ENCODE peak calls at places on chromosomes 4 and X, in nine cellular contexts. One of them, this sample, is unnamed.

GRCh38 chr4:186726440-186727148 is 2.9 kb upstream of the FAT1 start:
- DNase-seq in hepatocyte: peak
- DNase-seq in A673: peak
- DNase-seq in IMR-90: peak
- DNase-seq in NT2/D1: no peak
- DNase-seq in thoracic aorta: no peak
- DNase-seq in upper lobe of left lung: peak
- DNase-seq in left ventricle myocardium inferior: peak
- DNase-seq in GM12865: no peak
- DNase-seq in this sample: no peak

GRCh38 chrX:39268207-39268606 is 466.9 kb downstream of the MID1IP1 start:
- DNase-seq in hepatocyte: no peak
- DNase-seq in A673: no peak
- DNase-seq in IMR-90: no peak
- DNase-seq in NT2/D1: no peak
- DNase-seq in thoracic aorta: no peak
- DNase-seq in upper lobe of left lung: no peak
- DNase-seq in left ventricle myocardium inferior: no peak
- DNase-seq in GM12865: no peak
- DNase-seq in this sample: no peak

GRCh38 chr4:28009541-28009940 is 1148.9 kb downstream of the STIM2 start:
- DNase-seq in hepatocyte: no peak
- DNase-seq in A673: no peak
- DNase-seq in IMR-90: peak
- DNase-seq in NT2/D1: no peak
- DNase-seq in thoracic aorta: no peak
- DNase-seq in upper lobe of left lung: no peak
- DNase-seq in left ventricle myocardium inferior: no peak
- DNase-seq in GM12865: no peak
- DNase-seq in this sample: no peak

GRCh38 chrX:53088136-53088974 is 5.6 kb upstream of the KANTR start:
- DNase-seq in hepatocyte: peak
- DNase-seq in A673: peak
- DNase-seq in IMR-90: peak
- DNase-seq in NT2/D1: no peak
- DNase-seq in thoracic aorta: no peak
- DNase-seq in upper lobe of left lung: peak
- DNase-seq in left ventricle myocardium inferior: peak
- DNase-seq in GM12865: no peak
- DNase-seq in this sample: peak

GRCh38 chrX:27767387-27767786 is 40.4 kb upstream of the MAGEB10 start:
- DNase-seq in hepatocyte: no peak
- DNase-seq in A673: no peak
- DNase-seq in IMR-90: peak
- DNase-seq in NT2/D1: no peak
- DNase-seq in thoracic aorta: no peak
- DNase-seq in upper lobe of left lung: no peak
- DNase-seq in left ventricle myocardium inferior: no peak
- DNase-seq in GM12865: no peak
- DNase-seq in this sample: no peak

GRCh38 chr4:40335508-40335860 is 351 bp downstream of the CHRNA9 start:
- DNase-seq in hepatocyte: no peak
- DNase-seq in A673: no peak
- DNase-seq in IMR-90: peak
- DNase-seq in NT2/D1: no peak
- DNase-seq in thoracic aorta: no peak
- DNase-seq in upper lobe of left lung: no peak
- DNase-seq in left ventricle myocardium inferior: no peak
- DNase-seq in GM12865: no peak
- DNase-seq in this sample: no peak

GRCh38 chr4:72319596-72319995 is 249.4 kb downstream of the ADAMTS3 start:
- DNase-seq in hepatocyte: no peak
- DNase-seq in A673: peak
- DNase-seq in IMR-90: peak
- DNase-seq in NT2/D1: no peak
- DNase-seq in thoracic aorta: no peak
- DNase-seq in upper lobe of left lung: no peak
- DNase-seq in left ventricle myocardium inferior: no peak
- DNase-seq in GM12865: peak
- DNase-seq in this sample: no peak

GRCh38 chr4:98516042-98516440 is 142.4 kb downstream of the TSPAN5 start:
- DNase-seq in hepatocyte: peak
- DNase-seq in A673: no peak
- DNase-seq in IMR-90: peak
- DNase-seq in NT2/D1: no peak
- DNase-seq in thoracic aorta: no peak
- DNase-seq in upper lobe of left lung: no peak
- DNase-seq in left ventricle myocardium inferior: no peak
- DNase-seq in GM12865: no peak
- DNase-seq in this sample: peak

GRCh38 chr4:129113919-129114318 is 18.0 kb downstream of the C4orf33 start:
- DNase-seq in hepatocyte: no peak
- DNase-seq in A673: no peak
- DNase-seq in IMR-90: no peak
- DNase-seq in NT2/D1: no peak
- DNase-seq in thoracic aorta: no peak
- DNase-seq in upper lobe of left lung: no peak
- DNase-seq in left ventricle myocardium inferior: no peak
- DNase-seq in GM12865: no peak
- DNase-seq in this sample: no peak

GRCh38 chrX:152656890-152657289 is 19.2 kb downstream of the GABRQ start:
- DNase-seq in hepatocyte: no peak
- DNase-seq in A673: no peak
- DNase-seq in IMR-90: no peak
- DNase-seq in NT2/D1: no peak
- DNase-seq in thoracic aorta: no peak
- DNase-seq in upper lobe of left lung: no peak
- DNase-seq in left ventricle myocardium inferior: no peak
- DNase-seq in GM12865: no peak
- DNase-seq in this sample: no peak

GRCh38 chr4:155658665-155659064 is 8.0 kb upstream of the GUCY1A1 start:
- DNase-seq in hepatocyte: no peak
- DNase-seq in A673: no peak
- DNase-seq in IMR-90: no peak
- DNase-seq in NT2/D1: no peak
- DNase-seq in thoracic aorta: no peak
- DNase-seq in upper lobe of left lung: no peak
- DNase-seq in left ventricle myocardium inferior: no peak
- DNase-seq in GM12865: peak
- DNase-seq in this sample: no peak

GRCh38 chr4:171812377-171813194 is 618 bp upstream of the GALNTL6 start:
- DNase-seq in hepatocyte: peak
- DNase-seq in A673: peak
- DNase-seq in IMR-90: no peak
- DNase-seq in NT2/D1: no peak
- DNase-seq in thoracic aorta: no peak
- DNase-seq in upper lobe of left lung: peak
- DNase-seq in left ventricle myocardium inferior: no peak
- DNase-seq in GM12865: peak
- DNase-seq in this sample: no peak

GRCh38 chr4:174156239-174156826 is 127.1 kb downstream of the FBXO8 start:
- DNase-seq in hepatocyte: peak
- DNase-seq in A673: peak
- DNase-seq in IMR-90: peak
- DNase-seq in NT2/D1: peak
- DNase-seq in thoracic aorta: no peak
- DNase-seq in upper lobe of left lung: no peak
- DNase-seq in left ventricle myocardium inferior: no peak
- DNase-seq in GM12865: peak
- DNase-seq in this sample: no peak

GRCh38 chr4:87375719-87376291 is 15.2 kb downstream of the HSD17B11 start:
- DNase-seq in hepatocyte: peak
- DNase-seq in A673: peak
- DNase-seq in IMR-90: peak
- DNase-seq in NT2/D1: no peak
- DNase-seq in thoracic aorta: no peak
- DNase-seq in upper lobe of left lung: no peak
- DNase-seq in left ventricle myocardium inferior: no peak
- DNase-seq in GM12865: peak
- DNase-seq in this sample: peak

GRCh38 chr4:7753931-7754465 is 185.7 kb downstream of the AFAP1 start:
- DNase-seq in hepatocyte: no peak
- DNase-seq in A673: no peak
- DNase-seq in IMR-90: no peak
- DNase-seq in NT2/D1: no peak
- DNase-seq in thoracic aorta: no peak
- DNase-seq in upper lobe of left lung: no peak
- DNase-seq in left ventricle myocardium inferior: no peak
- DNase-seq in GM12865: no peak
- DNase-seq in this sample: no peak
- H3K4me3 ChIP-seq in hepatocyte: no peak
- H3K4me3 ChIP-seq in A673: no peak
- H3K4me3 ChIP-seq in IMR-90: no peak
- H3K4me3 ChIP-seq in NT2/D1: no peak
- H3K4me3 ChIP-seq in thoracic aorta: no peak
- H3K4me3 ChIP-seq in upper lobe of left lung: no peak
- H3K4me3 ChIP-seq in left ventricle myocardium inferior: no peak
- H3K4me3 ChIP-seq in GM12865: no peak
- H3K4me3 ChIP-seq in this sample: no peak

DNA sequence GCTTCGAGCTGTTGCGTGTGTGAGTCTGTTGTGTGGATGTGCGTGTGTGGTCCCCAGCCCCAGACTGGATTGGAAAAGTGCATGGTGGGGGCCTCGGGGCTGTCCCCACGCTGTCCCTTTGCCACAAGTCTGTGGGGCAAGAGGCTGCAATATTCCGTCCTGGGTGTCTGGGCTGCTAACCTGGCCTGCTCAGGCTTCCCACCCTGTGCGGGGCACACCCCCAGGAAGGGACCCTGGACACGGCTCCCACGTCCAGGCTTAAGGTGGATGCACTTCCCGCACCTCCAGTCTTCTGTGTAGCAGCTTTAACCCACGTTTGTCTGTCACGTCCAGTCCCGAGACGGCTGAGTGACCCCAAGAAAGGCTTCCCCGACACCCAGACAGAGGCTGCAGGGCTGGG is 8.4 kb downstream of the SLC6A8 start:
- DNase-seq in hepatocyte: no peak
- DNase-seq in A673: no peak
- DNase-seq in IMR-90: no peak
- DNase-seq in NT2/D1: no peak
- DNase-seq in thoracic aorta: no peak
- DNase-seq in upper lobe of left lung: no peak
- DNase-seq in left ventricle myocardium inferior: no peak
- DNase-seq in GM12865: no peak
- DNase-seq in this sample: no peak
- H3K4me3 ChIP-seq in hepatocyte: no peak
- H3K4me3 ChIP-seq in A673: no peak
- H3K4me3 ChIP-seq in IMR-90: no peak
- H3K4me3 ChIP-seq in NT2/D1: no peak
- H3K4me3 ChIP-seq in thoracic aorta: no peak
- H3K4me3 ChIP-seq in upper lobe of left lung: no peak
- H3K4me3 ChIP-seq in left ventricle myocardium inferior: no peak
- H3K4me3 ChIP-seq in GM12865: no peak
- H3K4me3 ChIP-seq in this sample: no peak

GRCh38 chr4:168978001-168978700 is 31.9 kb downstream of the CBR4 start:
- DNase-seq in hepatocyte: no peak
- DNase-seq in A673: no peak
- DNase-seq in IMR-90: peak
- DNase-seq in NT2/D1: no peak
- DNase-seq in thoracic aorta: no peak
- DNase-seq in upper lobe of left lung: no peak
- DNase-seq in left ventricle myocardium inferior: no peak
- DNase-seq in GM12865: no peak
- DNase-seq in this sample: no peak
- H3K4me3 ChIP-seq in hepatocyte: no peak
- H3K4me3 ChIP-seq in A673: no peak
- H3K4me3 ChIP-seq in IMR-90: no peak
- H3K4me3 ChIP-seq in NT2/D1: no peak
- H3K4me3 ChIP-seq in thoracic aorta: no peak
- H3K4me3 ChIP-seq in upper lobe of left lung: no peak
- H3K4me3 ChIP-seq in left ventricle myocardium inferior: no peak
- H3K4me3 ChIP-seq in GM12865: no peak
- H3K4me3 ChIP-seq in this sample: no peak

GRCh38 chrX:133440797-133441163 is 25.5 kb upstream of the GPC4 start:
- DNase-seq in hepatocyte: no peak
- DNase-seq in A673: no peak
- DNase-seq in IMR-90: no peak
- DNase-seq in NT2/D1: no peak
- DNase-seq in thoracic aorta: no peak
- DNase-seq in upper lobe of left lung: no peak
- DNase-seq in left ventricle myocardium inferior: no peak
- DNase-seq in GM12865: no peak
- DNase-seq in this sample: no peak

GRCh38 chrX:133440081-133440796 is 24.9 kb upstream of the GPC4 start:
- DNase-seq in hepatocyte: no peak
- DNase-seq in A673: peak
- DNase-seq in IMR-90: no peak
- DNase-seq in NT2/D1: no peak
- DNase-seq in thoracic aorta: no peak
- DNase-seq in upper lobe of left lung: no peak
- DNase-seq in left ventricle myocardium inferior: no peak
- DNase-seq in GM12865: no peak
- DNase-seq in this sample: no peak

GRCh38 chrX:133444196-133444595 is 28.9 kb upstream of the GPC4 start:
- DNase-seq in hepatocyte: no peak
- DNase-seq in A673: no peak
- DNase-seq in IMR-90: no peak
- DNase-seq in NT2/D1: no peak
- DNase-seq in thoracic aorta: no peak
- DNase-seq in upper lobe of left lung: no peak
- DNase-seq in left ventricle myocardium inferior: no peak
- DNase-seq in GM12865: no peak
- DNase-seq in this sample: peak

GRCh38 chrX:133448512-133449076 is 33.3 kb upstream of the GPC4 start:
- DNase-seq in hepatocyte: no peak
- DNase-seq in A673: no peak
- DNase-seq in IMR-90: no peak
- DNase-seq in NT2/D1: no peak
- DNase-seq in thoracic aorta: no peak
- DNase-seq in upper lobe of left lung: no peak
- DNase-seq in left ventricle myocardium inferior: no peak
- DNase-seq in GM12865: no peak
- DNase-seq in this sample: peak

DNA sequence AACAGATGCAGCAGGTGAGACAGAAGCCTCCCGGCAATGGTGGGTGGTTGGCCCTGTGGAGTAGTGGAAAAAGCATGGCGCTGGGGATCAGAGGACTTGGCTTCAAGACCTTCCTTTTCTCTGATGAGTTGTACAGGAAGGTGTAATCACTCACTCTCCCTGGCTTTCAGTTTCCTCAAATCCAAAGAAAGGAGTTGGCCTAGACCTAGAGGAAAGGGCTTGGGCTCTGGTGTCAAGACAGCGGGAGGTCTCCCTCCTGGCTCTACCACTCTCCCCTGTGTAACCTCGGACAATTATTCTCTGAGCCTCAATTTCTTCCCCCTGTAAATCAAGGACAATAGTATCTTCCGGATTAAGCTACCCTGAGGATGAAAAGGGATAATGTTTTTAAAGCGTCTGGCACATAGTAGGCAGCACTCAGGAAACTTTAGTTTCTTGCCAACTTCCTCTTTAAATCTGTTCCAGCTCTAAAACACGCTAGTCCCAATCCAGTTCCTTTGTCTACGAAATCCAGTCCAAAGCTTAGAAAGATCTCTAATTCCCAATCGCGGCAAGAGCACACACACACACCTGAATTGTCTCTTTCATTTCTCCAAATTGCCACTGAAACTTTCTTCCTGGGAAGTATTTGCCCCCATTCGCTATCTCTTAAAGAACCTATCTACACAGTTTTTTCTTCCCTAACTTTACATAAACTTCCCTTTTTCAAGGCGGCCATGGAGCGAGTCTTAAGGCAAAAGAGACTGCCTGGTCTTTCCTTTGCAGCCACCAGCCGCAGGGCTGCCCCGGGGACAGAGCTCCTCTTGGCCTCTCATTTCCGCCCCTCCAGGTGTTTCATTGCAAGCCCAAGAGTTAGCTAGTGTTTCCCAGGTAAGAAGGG is 29.9 kb upstream of the GPC4 start:
- DNase-seq in hepatocyte: peak
- DNase-seq in A673: peak
- DNase-seq in IMR-90: no peak
- DNase-seq in NT2/D1: no peak
- DNase-seq in thoracic aorta: no peak
- DNase-seq in upper lobe of left lung: no peak
- DNase-seq in left ventricle myocardium inferior: no peak
- DNase-seq in GM12865: no peak
- DNase-seq in this sample: no peak
- H3K4me3 ChIP-seq in hepatocyte: no peak
- H3K4me3 ChIP-seq in A673: peak
- H3K4me3 ChIP-seq in IMR-90: peak
- H3K4me3 ChIP-seq in NT2/D1: peak
- H3K4me3 ChIP-seq in thoracic aorta: peak
- H3K4me3 ChIP-seq in upper lobe of left lung: peak
- H3K4me3 ChIP-seq in left ventricle myocardium inferior: peak
- H3K4me3 ChIP-seq in GM12865: no peak
- H3K4me3 ChIP-seq in this sample: no peak